ENCODE peak calls at places on chromosomes 12 and 14, in five cellular contexts. M, O, U, R and G are unnamed samples.

GRCh38 chr12:128727999-128728398 is 95.8 kb downstream of the SLC15A4 start:
- DNase-seq in O (no peak), U (no peak), R (no peak), M (no peak), G (no peak)

GRCh38 chr14:30625533-30625932 is 3.4 kb downstream of the SCFD1 start:
- DNase-seq in U (no peak), O (no peak), M (no peak), R (no peak), G (no peak)

GRCh38 chr12:3275171-3276041 is 198.2 kb downstream of the TSPAN9 start:
- DNase-seq in R (peak), M (peak), U (peak), O (peak), G (peak)

GRCh38 chr12:124477109-124477915 is 90.1 kb downstream of the NCOR2 start:
- DNase-seq in R (no peak), M (no peak), O (no peak), U (peak), G (no peak)

GRCh38 chr14:99524091-99524661 is 43.0 kb downstream of the CCNK start:
- DNase-seq in R (no peak), M (no peak), O (peak), U (no peak), G (no peak)

GRCh38 chr14:45976001-45976400 is 675.6 kb downstream of the RPL10L start:
- DNase-seq in R (no peak), U (no peak), M (no peak), O (no peak), G (no peak)

GRCh38 chr14:61355892-61356325 is 34.5 kb downstream of the PRKCH start:
- DNase-seq in U (no peak), O (no peak), R (no peak), M (peak), G (no peak)

GRCh38 chr12:9943244-9943643 is 11.1 kb upstream of the CLEC2A start:
- DNase-seq in R (no peak), U (peak), M (no peak), O (no peak), G (no peak)

GRCh38 chr14:75011356-75012097 is 8.8 kb downstream of the EIF2B2 start:
- DNase-seq in M (no peak), U (no peak), R (no peak), O (no peak), G (peak)

GRCh38 chr14:35814371-35815005 is 5.4 kb upstream of the RALGAPA1 start:
- DNase-seq in M (peak), R (peak), U (peak), O (peak), G (peak)

GRCh38 chr14:64935508-64935907 is 7.0 kb downstream of the GPX2 start:
- DNase-seq in M (no peak), U (no peak), R (no peak), O (no peak), G (no peak)

GRCh38 chr12:62977419-62977818 is 42.5 kb upstream of the PPM1H start:
- DNase-seq in M (no peak), U (no peak), R (no peak), O (peak), G (peak)

GRCh38 chr14:91985008-91985407 is 37.5 kb upstream of the FBLN5 start:
- DNase-seq in O (no peak), U (no peak), R (no peak), M (no peak), G (no peak)

GRCh38 chr12:124774054-124774461 is 89.6 kb downstream of the SCARB1 start:
- DNase-seq in O (no peak), R (no peak), U (peak), M (no peak), G (no peak)

GRCh38 chr12:70608184-70608583 is 29.0 kb downstream of the PTPRB start:
- DNase-seq in O (no peak), R (no peak), M (no peak), U (no peak), G (no peak)

GRCh38 chr12:3973939-3974644 is 100.9 kb upstream of the PARP11 start:
- DNase-seq in R (no peak), U (peak), O (no peak), M (no peak), G (no peak)

GRCh38 chr14:68497016-68497415 is 295.9 kb downstream of the ZFP36L1 start:
- DNase-seq in R (no peak), M (no peak), U (no peak), O (no peak), G (no peak)

GRCh38 chr14:33938131-33938949 is 12.5 kb downstream of the EGLN3 start:
- DNase-seq in O (peak), M (no peak), R (peak), U (no peak), G (no peak)

GRCh38 chr14:60488175-60488574 is 2.3 kb upstream of the C14orf39 start:
- DNase-seq in O (no peak), M (no peak), U (no peak), R (no peak), G (no peak)

GRCh38 chr14:66010695-66011094 is 475.5 kb upstream of the CCDC196 start:
- DNase-seq in M (no peak), U (no peak), R (no peak), O (no peak), G (no peak)

GRCh38 chr12:91380651-91381050 is 198.0 kb upstream of the DCN start:
- DNase-seq in O (no peak), R (peak), M (no peak), U (no peak), G (no peak)

GRCh38 chr12:31362115-31362758 is 36.3 kb upstream of the SINHCAF start:
- DNase-seq in U (no peak), M (no peak), O (no peak), R (no peak), G (no peak)

GRCh38 chr12:11183009-11183408 is 3.7 kb downstream of the TAS2R42 start:
- DNase-seq in U (no peak), R (no peak), M (no peak), O (no peak), G (no peak)

GRCh38 chr14:85731198-85731597 is 201.3 kb downstream of the FLRT2 start:
- DNase-seq in R (no peak), U (no peak), O (no peak), M (no peak), G (no peak)

GRCh38 chr12:131052063-131052781 is 98.5 kb downstream of the ADGRD1 start:
- DNase-seq in R (no peak), M (no peak), U (no peak), O (no peak), G (no peak)

GRCh38 chr12:116381240-116381743 is 103.8 kb upstream of the MED13L start:
- DNase-seq in M (no peak), U (no peak), O (no peak), R (no peak), G (no peak)

GRCh38 chr12:106976013-106976658 is 10.8 kb downstream of the MTERF2 start:
- DNase-seq in O (no peak), U (no peak), R (no peak), M (no peak), G (no peak)

GRCh38 chr12:55716582-55717396 is 943 bp downstream of the BLOC1S1 start:
- DNase-seq in O (no peak), M (no peak), U (no peak), R (no peak), G (no peak)

GRCh38 chr14:70254476-70254961 is 65.8 kb upstream of the SLC8A3 start:
- DNase-seq in R (no peak), U (no peak), M (no peak), O (peak), G (no peak)

GRCh38 chr12:9741726-9742125 is 8.8 kb upstream of the CLECL1 start:
- DNase-seq in M (peak), U (peak), O (peak), R (no peak), G (no peak)

GRCh38 chr12:121228919-121229650 is 19.2 kb downstream of the P2RX4 start:
- DNase-seq in U (no peak), M (no peak), O (no peak), R (no peak), G (no peak)

GRCh38 chr14:100142073-100143040 is 17.1 kb downstream of the DEGS2 start:
- DNase-seq in R (no peak), U (no peak), M (no peak), O (peak), G (no peak)

GRCh38 chr12:99915251-99916082 is 69.3 kb downstream of the ANKS1B start:
- DNase-seq in R (no peak), U (no peak), O (no peak), M (no peak), G (no peak)